ENCODE peak calls at places on chromosomes 2 and 18, in nine cellular contexts. G is PC-9, Z is right atrium auricular region, O is fibroblast of pulmonary artery, L is AG04450, X is Panc1, U is right cardiac atrium, K is epithelial cell of proximal tubule, W is body of pancreas. S is an unnamed sample.

GRCh38 chr2:14363137-14363536 is 269.4 kb upstream of the LRATD1 start:
- DNase-seq in G (no peak), U (no peak), Z (no peak), X (no peak), L (no peak), W (no peak), K (no peak), O (no peak), S (no peak)

GRCh38 chr2:68740184-68740914 is 5.7 kb downstream of the ARHGAP25 start:
- DNase-seq in G (no peak), U (no peak), W (no peak), Z (peak), L (no peak), X (no peak), O (peak), K (no peak), S (no peak)

GRCh38 chr2:223414646-223415045 is 187.5 kb downstream of the SCG2 start:
- DNase-seq in W (peak), K (no peak), G (no peak), O (peak), L (peak), X (no peak), Z (peak), U (peak), S (no peak)

GRCh38 chr2:44544991-44545390 is 183.2 kb downstream of the CAMKMT start:
- DNase-seq in O (no peak), L (no peak), U (no peak), Z (no peak), W (no peak), K (no peak), G (no peak), X (no peak), S (no peak)

GRCh38 chr2:26583381-26583911 is 57.7 kb downstream of the CIB4 start:
- DNase-seq in K (no peak), U (no peak), X (no peak), L (no peak), W (no peak), O (no peak), Z (no peak), G (no peak), S (no peak)

GRCh38 chr2:120497261-120497977 is 151.5 kb downstream of the INHBB start:
- DNase-seq in Z (no peak), G (no peak), O (no peak), L (no peak), W (no peak), K (no peak), U (no peak), X (no peak), S (no peak)

GRCh38 chr2:181411105-181411849 is 45.9 kb upstream of the ITGA4 start:
- DNase-seq in K (no peak), Z (no peak), W (no peak), X (no peak), U (no peak), L (no peak), O (peak), G (no peak), S (peak)

GRCh38 chr2:235330775-235331438 is 162.9 kb upstream of the AGAP1 start:
- DNase-seq in O (peak), U (no peak), K (no peak), L (peak), Z (no peak), W (no peak), X (peak), G (peak), S (no peak)

GRCh38 chr2:158025263-158025996 is 76.2 kb upstream of the UPP2 start:
- DNase-seq in U (no peak), X (no peak), W (no peak), Z (no peak), K (no peak), O (peak), L (peak), G (no peak), S (no peak)

GRCh38 chr2:70411489-70412081 is 109.7 kb upstream of the FAM136A start:
- DNase-seq in Z (no peak), G (peak), U (no peak), O (no peak), X (no peak), W (no peak), L (no peak), K (no peak), S (no peak)

GRCh38 chr2:54332386-54332785 is 76.4 kb upstream of the TSPYL6 start:
- DNase-seq in G (no peak), O (no peak), Z (no peak), L (no peak), U (no peak), X (no peak), K (no peak), W (no peak), S (no peak)

GRCh38 chr18:3333056-3333720 is 71.3 kb downstream of the MYL12B start:
- DNase-seq in X (no peak), L (no peak), W (no peak), G (no peak), U (no peak), O (no peak), Z (no peak), K (no peak), S (peak)

GRCh38 chr2:30300456-30301221 is 69.3 kb downstream of the LBH start:
- DNase-seq in U (no peak), X (no peak), G (no peak), K (no peak), O (peak), W (peak), L (peak), Z (no peak), S (peak)

GRCh38 chr2:222423632-222424280 is 587 bp upstream of the SGPP2 start:
- DNase-seq in X (no peak), W (no peak), L (no peak), U (no peak), K (peak), G (peak), Z (no peak), O (peak), S (no peak)

GRCh38 chr2:139378373-139378772 is 598.2 kb upstream of the NXPH2 start:
- DNase-seq in O (no peak), Z (no peak), L (no peak), U (no peak), G (no peak), X (no peak), W (no peak), K (no peak), S (no peak)

GRCh38 chr2:98749053-98749450 is 18.1 kb upstream of the MGAT4A start:
- DNase-seq in L (no peak), O (no peak), G (no peak), K (no peak), Z (no peak), X (no peak), U (no peak), W (no peak), S (no peak)

GRCh38 chr2:241574911-241575623 is 16.5 kb downstream of the BOK start:
- DNase-seq in O (no peak), G (no peak), U (no peak), K (no peak), Z (no peak), W (no peak), L (no peak), X (no peak), S (no peak)

DNA sequence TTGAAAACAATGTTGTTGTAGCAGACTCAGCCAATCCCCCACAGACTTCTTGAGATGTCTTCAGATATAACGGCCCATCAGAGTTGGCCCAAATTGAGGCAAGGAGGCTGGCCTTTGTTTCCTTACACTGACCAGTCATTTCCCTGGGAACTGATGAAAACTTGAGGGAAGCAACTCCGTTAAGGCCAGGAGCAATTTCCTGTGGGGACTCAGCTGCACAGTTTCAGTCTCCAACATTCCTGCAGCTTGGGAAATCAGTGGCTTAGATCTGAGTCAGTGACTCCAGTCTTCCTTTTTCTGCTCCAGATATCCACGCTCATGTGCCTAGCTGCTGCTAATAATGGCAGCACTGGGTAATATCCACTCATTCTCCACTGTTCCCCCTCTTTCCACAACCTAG is 75.7 kb downstream of the FTCDNL1 start:
- DNase-seq in K (no peak), G (no peak), X (no peak), W (no peak), Z (no peak), O (no peak), U (no peak), L (no peak), S (no peak)
- H3K4me3 ChIP-seq in K (no peak), G (no peak), X (no peak), W (no peak), Z (no peak), O (no peak), U (no peak), L (no peak), S (no peak)

DNA sequence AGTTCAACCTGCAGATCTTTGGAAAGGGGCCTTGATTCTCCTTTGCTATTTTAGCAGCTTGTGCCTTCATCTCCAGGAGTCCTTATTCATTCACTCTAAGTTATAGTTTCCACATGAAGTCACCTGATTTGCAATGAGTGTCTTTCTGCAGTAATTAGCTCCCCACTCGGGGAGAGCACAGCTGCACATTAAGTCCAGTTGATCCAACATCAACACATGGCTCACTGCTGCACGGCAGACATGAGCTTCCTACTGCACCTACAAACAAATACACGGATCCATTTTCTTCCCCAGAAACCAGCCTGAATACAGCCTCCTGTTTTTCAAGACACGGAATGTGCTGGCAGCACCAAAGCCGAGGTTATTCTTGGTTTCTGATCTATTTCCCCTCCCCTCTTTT is 323.1 kb upstream of the TNP1 start:
- DNase-seq in W (no peak), K (no peak), Z (no peak), O (no peak), U (no peak), X (no peak), L (no peak), G (no peak), S (no peak)
- H3K4me3 ChIP-seq in W (no peak), K (no peak), Z (no peak), O (no peak), U (no peak), X (no peak), L (no peak), G (no peak), S (no peak)

DNA sequence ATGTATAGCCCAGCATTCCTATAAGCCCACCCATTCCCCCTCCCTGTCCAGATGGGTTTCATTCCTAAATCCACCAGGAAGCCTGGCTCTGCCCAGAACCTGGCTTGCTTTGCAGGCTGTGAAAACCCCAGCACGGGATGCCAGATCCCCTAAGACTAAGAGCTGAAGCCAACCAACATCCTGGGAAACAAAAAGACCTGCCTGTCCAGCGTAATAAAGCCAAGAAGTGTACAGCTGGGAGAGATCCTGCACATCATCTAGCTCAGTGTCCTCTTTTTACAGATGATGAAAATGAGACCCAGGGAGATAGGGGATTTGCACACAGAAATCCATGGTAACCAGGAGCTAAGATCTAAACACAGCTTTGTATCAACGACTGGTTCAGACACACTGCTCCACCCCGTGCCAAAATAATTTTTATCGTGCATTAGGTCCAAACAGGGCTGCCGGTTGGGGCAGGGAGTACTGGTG is 3.0 kb downstream of the RND3 start:
- DNase-seq in Z (no peak), O (no peak), W (no peak), G (no peak), K (no peak), U (peak), L (no peak), X (no peak), S (no peak)
- H3K4me3 ChIP-seq in Z (peak), O (peak), W (no peak), G (peak), K (peak), U (peak), L (peak), X (peak), S (no peak)

GRCh38 chr2:207807516-207807915 is 37.8 kb upstream of the FZD5 start:
- DNase-seq in W (no peak), X (no peak), L (no peak), G (no peak), K (no peak), U (no peak), Z (no peak), O (no peak), S (no peak)

GRCh38 chr2:207812058-207812857 is 42.6 kb upstream of the FZD5 start:
- DNase-seq in U (no peak), X (no peak), Z (no peak), W (no peak), O (no peak), G (no peak), K (no peak), L (no peak), S (peak)

GRCh38 chr2:207813221-207813916 is 43.7 kb upstream of the FZD5 start:
- DNase-seq in U (no peak), G (no peak), O (no peak), K (no peak), L (no peak), W (no peak), Z (no peak), X (no peak), S (peak)

GRCh38 chr2:207812858-207813175 is 43.1 kb upstream of the FZD5 start:
- DNase-seq in U (no peak), Z (no peak), X (no peak), W (no peak), L (no peak), G (no peak), O (no peak), K (no peak), S (peak)

GRCh38 chr2:207810200-207810788 is 40.6 kb upstream of the FZD5 start:
- DNase-seq in Z (no peak), O (no peak), K (no peak), G (no peak), X (no peak), L (no peak), U (no peak), W (no peak), S (no peak)
- H3K4me3 ChIP-seq in Z (peak), O (no peak), K (peak), G (peak), X (no peak), L (no peak), U (no peak), W (no peak), S (no peak)

GRCh38 chr2:43228341-43228751 is 1.9 kb upstream of the ZFP36L2 start:
- DNase-seq in L (no peak), K (no peak), X (no peak), O (no peak), W (no peak), Z (no peak), U (no peak), G (no peak), S (no peak)
- H3K4me3 ChIP-seq in L (no peak), K (peak), X (no peak), O (no peak), W (no peak), Z (no peak), U (no peak), G (peak), S (no peak)

DNA sequence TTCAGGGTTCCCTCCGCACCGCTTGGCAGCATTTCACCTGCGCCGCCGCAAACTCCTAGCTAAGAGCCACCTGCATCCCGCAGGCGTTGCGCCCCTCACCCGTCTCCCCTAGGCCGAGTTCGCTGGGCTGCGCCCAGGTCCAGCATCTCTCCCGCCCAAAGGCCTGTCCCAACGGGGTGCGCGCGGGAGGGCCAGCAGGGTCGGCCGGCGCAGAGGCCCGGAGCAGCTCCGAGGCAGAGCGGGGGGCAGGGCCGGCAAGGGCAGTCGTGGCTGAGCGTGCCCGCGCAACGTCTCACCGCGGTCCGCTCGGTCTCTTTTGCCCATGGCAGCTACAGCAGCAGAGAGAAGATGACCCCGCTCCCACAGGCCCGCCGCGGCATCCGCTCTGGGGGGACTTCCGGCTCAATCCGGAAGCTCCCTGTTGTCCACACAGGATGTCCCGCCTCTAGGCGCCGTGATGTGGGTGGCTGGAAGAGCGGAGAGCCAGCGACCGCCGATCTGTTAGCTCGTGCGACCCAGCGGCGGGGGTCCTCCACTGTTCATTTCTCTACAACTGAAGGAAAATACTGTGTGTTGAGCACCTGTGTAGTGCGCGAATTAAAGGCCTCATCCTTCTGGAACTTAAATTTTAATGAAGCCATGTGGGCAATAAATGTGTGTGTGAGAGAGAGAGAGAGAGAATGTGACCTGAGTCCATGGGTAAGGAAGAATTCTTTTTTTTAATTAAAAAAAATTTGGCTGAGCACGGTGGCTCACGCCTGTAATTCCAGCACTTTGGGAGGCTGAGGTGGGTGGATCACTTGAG is at the start of gene ERCC3:
- DNase-seq in U (peak), Z (peak), O (peak), K (peak), W (peak), L (peak), G (peak), X (peak), S (peak)
- H3K4me3 ChIP-seq in U (peak), Z (peak), O (peak), K (peak), W (peak), L (peak), G (peak), X (peak), S (peak)

GRCh38 chr2:61675204-61675603 is 137.0 kb upstream of the XPO1 start:
- DNase-seq in K (no peak), O (no peak), G (no peak), X (no peak), L (no peak), W (no peak), U (no peak), Z (no peak), S (no peak)

GRCh38 chr2:61670591-61671503 is 132.7 kb upstream of the XPO1 start:
- DNase-seq in W (peak), G (peak), O (peak), K (peak), L (no peak), X (peak), Z (peak), U (peak), S (peak)

GRCh38 chr2:61677306-61677705 is 139.2 kb upstream of the XPO1 start:
- DNase-seq in G (no peak), Z (no peak), K (no peak), L (no peak), W (no peak), X (no peak), O (no peak), U (no peak), S (no peak)

GRCh38 chr2:61671561-61672315 is 133.6 kb upstream of the XPO1 start:
- DNase-seq in G (no peak), K (no peak), X (no peak), W (no peak), Z (no peak), L (no peak), U (no peak), O (peak), S (peak)
- H3K4me3 ChIP-seq in G (peak), K (no peak), X (peak), W (no peak), Z (peak), L (no peak), U (peak), O (peak), S (peak)